ENCODE peak calls at places on chromosomes 4 and X, in eight cellular contexts. One of them, this sample, is unnamed.

GRCh38 chrX:104679175-104679574 is 113.2 kb downstream of the IL1RAPL2 start:
- DNase-seq in CD4-positive, alpha-beta T cell: no peak
- DNase-seq in brain microvascular endothelial cell: no peak
- DNase-seq in HCT116: no peak
- DNase-seq in cardiac muscle cell: no peak
- DNase-seq in RWPE1: no peak
- DNase-seq in endothelial cell: no peak
- DNase-seq in type B pancreatic cell: no peak
- DNase-seq in this sample: no peak

GRCh38 chr4:105662935-105663675 is 45.4 kb downstream of the INTS12 start:
- DNase-seq in CD4-positive, alpha-beta T cell: no peak
- DNase-seq in brain microvascular endothelial cell: no peak
- DNase-seq in HCT116: no peak
- DNase-seq in cardiac muscle cell: no peak
- DNase-seq in RWPE1: no peak
- DNase-seq in endothelial cell: no peak
- DNase-seq in type B pancreatic cell: no peak
- DNase-seq in this sample: no peak

GRCh38 chr4:79297479-79297878 is 28.4 kb downstream of the NAA11 start:
- DNase-seq in CD4-positive, alpha-beta T cell: no peak
- DNase-seq in brain microvascular endothelial cell: no peak
- DNase-seq in HCT116: no peak
- DNase-seq in cardiac muscle cell: no peak
- DNase-seq in RWPE1: no peak
- DNase-seq in endothelial cell: no peak
- DNase-seq in type B pancreatic cell: no peak
- DNase-seq in this sample: no peak

GRCh38 chr4:42806436-42806835 is 86.1 kb upstream of the GRXCR1 start:
- DNase-seq in CD4-positive, alpha-beta T cell: no peak
- DNase-seq in brain microvascular endothelial cell: no peak
- DNase-seq in HCT116: no peak
- DNase-seq in cardiac muscle cell: no peak
- DNase-seq in RWPE1: no peak
- DNase-seq in endothelial cell: no peak
- DNase-seq in type B pancreatic cell: no peak
- DNase-seq in this sample: no peak

GRCh38 chr4:6854098-6854744 is 55.4 kb upstream of the TBC1D14 start:
- DNase-seq in CD4-positive, alpha-beta T cell: no peak
- DNase-seq in brain microvascular endothelial cell: no peak
- DNase-seq in HCT116: no peak
- DNase-seq in cardiac muscle cell: no peak
- DNase-seq in RWPE1: no peak
- DNase-seq in endothelial cell: no peak
- DNase-seq in type B pancreatic cell: no peak
- DNase-seq in this sample: no peak

GRCh38 chr4:142091691-142092182 is 455.4 kb downstream of the IL15 start:
- DNase-seq in CD4-positive, alpha-beta T cell: no peak
- DNase-seq in brain microvascular endothelial cell: peak
- DNase-seq in HCT116: peak
- DNase-seq in cardiac muscle cell: no peak
- DNase-seq in RWPE1: peak
- DNase-seq in endothelial cell: no peak
- DNase-seq in type B pancreatic cell: no peak
- DNase-seq in this sample: no peak

GRCh38 chr4:84342161-84342560 is 156.9 kb downstream of the NKX6-1 start:
- DNase-seq in CD4-positive, alpha-beta T cell: no peak
- DNase-seq in brain microvascular endothelial cell: no peak
- DNase-seq in HCT116: no peak
- DNase-seq in cardiac muscle cell: no peak
- DNase-seq in RWPE1: no peak
- DNase-seq in endothelial cell: no peak
- DNase-seq in type B pancreatic cell: no peak
- DNase-seq in this sample: no peak

GRCh38 chr4:163380703-163381102 is 37.0 kb downstream of the NPY5R start:
- DNase-seq in CD4-positive, alpha-beta T cell: no peak
- DNase-seq in brain microvascular endothelial cell: no peak
- DNase-seq in HCT116: no peak
- DNase-seq in cardiac muscle cell: no peak
- DNase-seq in RWPE1: no peak
- DNase-seq in endothelial cell: no peak
- DNase-seq in type B pancreatic cell: no peak
- DNase-seq in this sample: no peak

GRCh38 chr4:159434496-159435241 is 331.8 kb downstream of the RAPGEF2 start:
- DNase-seq in CD4-positive, alpha-beta T cell: no peak
- DNase-seq in brain microvascular endothelial cell: no peak
- DNase-seq in HCT116: no peak
- DNase-seq in cardiac muscle cell: no peak
- DNase-seq in RWPE1: peak
- DNase-seq in endothelial cell: no peak
- DNase-seq in type B pancreatic cell: no peak
- DNase-seq in this sample: no peak

GRCh38 chrX:69556094-69557011 is 52.2 kb downstream of the NALF2 start:
- DNase-seq in CD4-positive, alpha-beta T cell: no peak
- DNase-seq in brain microvascular endothelial cell: peak
- DNase-seq in HCT116: peak
- DNase-seq in cardiac muscle cell: peak
- DNase-seq in RWPE1: peak
- DNase-seq in endothelial cell: no peak
- DNase-seq in type B pancreatic cell: no peak
- DNase-seq in this sample: no peak

GRCh38 chr4:102823464-102823863 is 3.9 kb downstream of the UBE2D3 start:
- DNase-seq in CD4-positive, alpha-beta T cell: no peak
- DNase-seq in brain microvascular endothelial cell: no peak
- DNase-seq in HCT116: no peak
- DNase-seq in cardiac muscle cell: no peak
- DNase-seq in RWPE1: no peak
- DNase-seq in endothelial cell: no peak
- DNase-seq in type B pancreatic cell: no peak
- DNase-seq in this sample: no peak

GRCh38 chr4:3335385-3335784 is 42.6 kb downstream of the RGS12 start:
- DNase-seq in CD4-positive, alpha-beta T cell: no peak
- DNase-seq in brain microvascular endothelial cell: no peak
- DNase-seq in HCT116: no peak
- DNase-seq in cardiac muscle cell: no peak
- DNase-seq in RWPE1: no peak
- DNase-seq in endothelial cell: no peak
- DNase-seq in type B pancreatic cell: no peak
- DNase-seq in this sample: no peak

GRCh38 chrX:101303790-101304189 is 12.7 kb upstream of the TAF7L start:
- DNase-seq in CD4-positive, alpha-beta T cell: no peak
- DNase-seq in brain microvascular endothelial cell: no peak
- DNase-seq in HCT116: no peak
- DNase-seq in cardiac muscle cell: no peak
- DNase-seq in RWPE1: no peak
- DNase-seq in endothelial cell: no peak
- DNase-seq in type B pancreatic cell: no peak
- DNase-seq in this sample: no peak

GRCh38 chrX:153794897-153795816 is 689 bp downstream of the SSR4 start:
- DNase-seq in CD4-positive, alpha-beta T cell: peak
- DNase-seq in brain microvascular endothelial cell: no peak
- DNase-seq in HCT116: no peak
- DNase-seq in cardiac muscle cell: no peak
- DNase-seq in RWPE1: no peak
- DNase-seq in endothelial cell: no peak
- DNase-seq in type B pancreatic cell: no peak
- DNase-seq in this sample: no peak

GRCh38 chr4:71453516-71453915 is 114.7 kb downstream of the SLC4A4 start:
- DNase-seq in CD4-positive, alpha-beta T cell: no peak
- DNase-seq in brain microvascular endothelial cell: no peak
- DNase-seq in HCT116: no peak
- DNase-seq in cardiac muscle cell: no peak
- DNase-seq in RWPE1: no peak
- DNase-seq in endothelial cell: no peak
- DNase-seq in type B pancreatic cell: no peak
- DNase-seq in this sample: no peak

GRCh38 chrX:14529288-14529989 is at the start of gene GLRA2:
- DNase-seq in CD4-positive, alpha-beta T cell: no peak
- DNase-seq in brain microvascular endothelial cell: peak
- DNase-seq in HCT116: no peak
- DNase-seq in cardiac muscle cell: peak
- DNase-seq in RWPE1: peak
- DNase-seq in endothelial cell: peak
- DNase-seq in type B pancreatic cell: no peak
- DNase-seq in this sample: peak

GRCh38 chr4:78616046-78616498 is 64.5 kb downstream of the ANXA3 start:
- DNase-seq in CD4-positive, alpha-beta T cell: no peak
- DNase-seq in brain microvascular endothelial cell: peak
- DNase-seq in HCT116: no peak
- DNase-seq in cardiac muscle cell: no peak
- DNase-seq in RWPE1: no peak
- DNase-seq in endothelial cell: no peak
- DNase-seq in type B pancreatic cell: no peak
- DNase-seq in this sample: no peak

GRCh38 chr4:138843611-138844010 is 172.0 kb upstream of the NOCT start:
- DNase-seq in CD4-positive, alpha-beta T cell: no peak
- DNase-seq in brain microvascular endothelial cell: no peak
- DNase-seq in HCT116: no peak
- DNase-seq in cardiac muscle cell: no peak
- DNase-seq in RWPE1: peak
- DNase-seq in endothelial cell: no peak
- DNase-seq in type B pancreatic cell: no peak
- DNase-seq in this sample: no peak

GRCh38 chr4:21476753-21477152 is 471.8 kb downstream of the KCNIP4 start:
- DNase-seq in CD4-positive, alpha-beta T cell: no peak
- DNase-seq in brain microvascular endothelial cell: peak
- DNase-seq in HCT116: no peak
- DNase-seq in cardiac muscle cell: peak
- DNase-seq in RWPE1: no peak
- DNase-seq in endothelial cell: peak
- DNase-seq in type B pancreatic cell: no peak
- DNase-seq in this sample: no peak

GRCh38 chr4:182017038-182017437 is 226.2 kb upstream of the TENM3 start:
- DNase-seq in CD4-positive, alpha-beta T cell: no peak
- DNase-seq in brain microvascular endothelial cell: no peak
- DNase-seq in HCT116: no peak
- DNase-seq in cardiac muscle cell: no peak
- DNase-seq in RWPE1: no peak
- DNase-seq in endothelial cell: no peak
- DNase-seq in type B pancreatic cell: no peak
- DNase-seq in this sample: no peak

GRCh38 chr4:182014164-182014563 is 229.0 kb upstream of the TENM3 start:
- DNase-seq in CD4-positive, alpha-beta T cell: no peak
- DNase-seq in brain microvascular endothelial cell: no peak
- DNase-seq in HCT116: no peak
- DNase-seq in cardiac muscle cell: no peak
- DNase-seq in RWPE1: no peak
- DNase-seq in endothelial cell: no peak
- DNase-seq in type B pancreatic cell: no peak
- DNase-seq in this sample: no peak

GRCh38 chr4:182018691-182019090 is 224.5 kb upstream of the TENM3 start:
- DNase-seq in CD4-positive, alpha-beta T cell: no peak
- DNase-seq in brain microvascular endothelial cell: no peak
- DNase-seq in HCT116: no peak
- DNase-seq in cardiac muscle cell: no peak
- DNase-seq in RWPE1: no peak
- DNase-seq in endothelial cell: no peak
- DNase-seq in type B pancreatic cell: no peak
- DNase-seq in this sample: no peak

GRCh38 chr4:182014989-182015388 is 228.2 kb upstream of the TENM3 start:
- DNase-seq in CD4-positive, alpha-beta T cell: no peak
- DNase-seq in brain microvascular endothelial cell: no peak
- DNase-seq in HCT116: no peak
- DNase-seq in cardiac muscle cell: no peak
- DNase-seq in RWPE1: no peak
- DNase-seq in endothelial cell: no peak
- DNase-seq in type B pancreatic cell: no peak
- DNase-seq in this sample: no peak

GRCh38 chr4:182015893-182016292 is 227.3 kb upstream of the TENM3 start:
- DNase-seq in CD4-positive, alpha-beta T cell: no peak
- DNase-seq in brain microvascular endothelial cell: peak
- DNase-seq in HCT116: no peak
- DNase-seq in cardiac muscle cell: no peak
- DNase-seq in RWPE1: peak
- DNase-seq in endothelial cell: no peak
- DNase-seq in type B pancreatic cell: no peak
- DNase-seq in this sample: no peak
- TF ChIP-seq CTCF in CD4-positive, alpha-beta T cell: no peak
- TF ChIP-seq CTCF in brain microvascular endothelial cell: no peak
- TF ChIP-seq CTCF in HCT116: no peak
- TF ChIP-seq CTCF in cardiac muscle cell: no peak
- TF ChIP-seq CTCF in RWPE1: no peak
- TF ChIP-seq CTCF in endothelial cell: no peak
- TF ChIP-seq CTCF in type B pancreatic cell: no peak
- TF ChIP-seq CTCF in this sample: no peak

GRCh38 chr4:87985097-87985886 is 9.8 kb downstream of the SPP1 start:
- DNase-seq in CD4-positive, alpha-beta T cell: peak
- DNase-seq in brain microvascular endothelial cell: peak
- DNase-seq in HCT116: peak
- DNase-seq in cardiac muscle cell: peak
- DNase-seq in RWPE1: peak
- DNase-seq in endothelial cell: peak
- DNase-seq in type B pancreatic cell: no peak
- DNase-seq in this sample: no peak
- TF ChIP-seq CTCF in CD4-positive, alpha-beta T cell: peak
- TF ChIP-seq CTCF in brain microvascular endothelial cell: peak
- TF ChIP-seq CTCF in HCT116: peak
- TF ChIP-seq CTCF in cardiac muscle cell: peak
- TF ChIP-seq CTCF in RWPE1: peak
- TF ChIP-seq CTCF in endothelial cell: no peak
- TF ChIP-seq CTCF in type B pancreatic cell: peak
- TF ChIP-seq CTCF in this sample: no peak

GRCh38 chr4:64824591-64824990 is 415.3 kb upstream of the TECRL start:
- DNase-seq in CD4-positive, alpha-beta T cell: no peak
- DNase-seq in brain microvascular endothelial cell: no peak
- DNase-seq in HCT116: no peak
- DNase-seq in cardiac muscle cell: no peak
- DNase-seq in RWPE1: no peak
- DNase-seq in endothelial cell: no peak
- DNase-seq in type B pancreatic cell: no peak
- DNase-seq in this sample: no peak

GRCh38 chr4:64821612-64822011 is 412.4 kb upstream of the TECRL start:
- DNase-seq in CD4-positive, alpha-beta T cell: no peak
- DNase-seq in brain microvascular endothelial cell: no peak
- DNase-seq in HCT116: no peak
- DNase-seq in cardiac muscle cell: no peak
- DNase-seq in RWPE1: no peak
- DNase-seq in endothelial cell: no peak
- DNase-seq in type B pancreatic cell: no peak
- DNase-seq in this sample: no peak

DNA sequence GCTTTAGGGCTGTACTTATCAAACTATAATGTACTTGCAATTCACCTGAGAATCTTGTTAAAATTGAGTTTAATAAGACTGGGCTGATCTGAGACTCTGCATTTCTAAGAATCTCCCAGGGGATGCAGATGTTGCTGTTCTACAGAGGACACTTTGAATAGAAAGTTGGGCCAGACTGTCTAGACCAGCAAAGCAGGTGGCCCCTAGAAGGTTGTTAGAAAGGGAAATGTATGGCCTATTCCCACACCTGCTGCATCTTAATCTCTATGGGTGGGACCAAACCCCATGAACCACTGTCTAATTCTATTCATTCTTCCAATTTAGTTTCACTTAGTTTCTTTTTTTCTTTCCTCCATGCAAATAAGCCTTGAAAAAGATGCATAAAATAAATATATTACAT is 413.2 kb upstream of the TECRL start:
- DNase-seq in CD4-positive, alpha-beta T cell: no peak
- DNase-seq in brain microvascular endothelial cell: no peak
- DNase-seq in HCT116: no peak
- DNase-seq in cardiac muscle cell: no peak
- DNase-seq in RWPE1: no peak
- DNase-seq in endothelial cell: no peak
- DNase-seq in type B pancreatic cell: no peak
- DNase-seq in this sample: no peak
- TF ChIP-seq CTCF in CD4-positive, alpha-beta T cell: no peak
- TF ChIP-seq CTCF in brain microvascular endothelial cell: no peak
- TF ChIP-seq CTCF in HCT116: no peak
- TF ChIP-seq CTCF in cardiac muscle cell: no peak
- TF ChIP-seq CTCF in RWPE1: no peak
- TF ChIP-seq CTCF in endothelial cell: no peak
- TF ChIP-seq CTCF in type B pancreatic cell: no peak
- TF ChIP-seq CTCF in this sample: no peak

GRCh38 chr4:80637190-80637589 is 301.7 kb downstream of the CFAP299 start:
- DNase-seq in CD4-positive, alpha-beta T cell: no peak
- DNase-seq in brain microvascular endothelial cell: no peak
- DNase-seq in HCT116: no peak
- DNase-seq in cardiac muscle cell: no peak
- DNase-seq in RWPE1: no peak
- DNase-seq in endothelial cell: no peak
- DNase-seq in type B pancreatic cell: no peak
- DNase-seq in this sample: no peak
- TF ChIP-seq CTCF in CD4-positive, alpha-beta T cell: no peak
- TF ChIP-seq CTCF in brain microvascular endothelial cell: no peak
- TF ChIP-seq CTCF in HCT116: no peak
- TF ChIP-seq CTCF in cardiac muscle cell: no peak
- TF ChIP-seq CTCF in RWPE1: no peak
- TF ChIP-seq CTCF in endothelial cell: no peak
- TF ChIP-seq CTCF in type B pancreatic cell: no peak
- TF ChIP-seq CTCF in this sample: no peak

This sample was measured in mesothelial cell of epicardium.